ENCODE peak calls at places on chromosomes 1 and 21, in five cellular contexts. I is neural progenitor cell; A is NCI-H69; H is NT2/D1; K is effector CD4-positive, alpha-beta T cell. O is an unnamed sample.

GRCh38 chr1:201714542-201715276 is 114.2 kb upstream of the IPO9 start:
- DNase-seq in I (peak), A (peak), H (no peak), K (no peak), O (peak)

GRCh38 chr1:40140211-40140709 is 20.9 kb upstream of the RLF start:
- DNase-seq in I (no peak), A (no peak), H (no peak), K (no peak), O (no peak)

GRCh38 chr1:69991644-69992043 is 213.7 kb downstream of the LRRC40 start:
- DNase-seq in I (no peak), A (no peak), H (no peak), K (no peak), O (peak)

GRCh38 chr21:36288651-36289243 is 31.2 kb upstream of the MORC3 start:
- DNase-seq in I (no peak), A (no peak), H (no peak), K (no peak), O (no peak)

GRCh38 chr1:241531195-241532172 is 694 bp upstream of the KMO start:
- DNase-seq in I (peak), A (peak), H (peak), K (no peak), O (peak)

GRCh38 chr1:41492341-41492848 is 7.9 kb upstream of the EDN2 start:
- DNase-seq in I (peak), A (peak), H (peak), K (no peak), O (no peak)

GRCh38 chr1:2204384-2205190 is 10.0 kb upstream of the FAAP20 start:
- DNase-seq in I (peak), A (peak), H (no peak), K (no peak), O (peak)

GRCh38 chr1:236806634-236807033 is 11.5 kb downstream of the MTR start:
- DNase-seq in I (no peak), A (no peak), H (no peak), K (no peak), O (no peak)